ENCODE peak calls at places on chromosomes 13 and 19, in five cellular contexts. W, J, E, X and S are unnamed samples.

GRCh38 chr19:40252395-40252794 is 25.9 kb upstream of the CCNP start:
- DNase-seq in W (no peak), J (no peak), E (no peak), X (no peak), S (no peak)

GRCh38 chr13:45142440-45143345 is 22.4 kb downstream of the GTF2F2 start:
- DNase-seq in W (no peak), J (no peak), E (no peak), X (no peak), S (no peak)

GRCh38 chr19:1027020-1027952 is 878 bp downstream of the CNN2 start:
- DNase-seq in W (peak; percentile 47), J (no peak), E (peak; percentile 47), X (no peak), S (no peak)

GRCh38 chr19:30133803-30134202 is 191.8 kb downstream of the URI1 start:
- DNase-seq in W (no peak), J (no peak), E (no peak), X (no peak), S (no peak)

GRCh38 chr13:91381371-91381770 is 17.1 kb upstream of the GPC5 start:
- DNase-seq in W (no peak), J (no peak), E (no peak), X (no peak), S (no peak)

GRCh38 chr19:1768248-1768647 is 14.9 kb downstream of the ONECUT3 start:
- DNase-seq in W (no peak), J (no peak), E (no peak), X (no peak), S (no peak)

GRCh38 chr13:99626461-99627082 is 125.3 kb downstream of the TM9SF2 start:
- DNase-seq in W (no peak), J (no peak), E (no peak), X (no peak), S (no peak)

GRCh38 chr13:53124568-53125094 is 96.0 kb downstream of the OLFM4 start:
- DNase-seq in W (no peak), J (no peak), E (no peak), X (no peak), S (no peak)

GRCh38 chr19:6738726-6739389 is 622 bp upstream of the TRIP10 start:
- DNase-seq in W (no peak), J (no peak), E (peak; percentile 35), X (no peak), S (no peak)

GRCh38 chr19:45444318-45445041 is 20.8 kb upstream of the ERCC1 start:
- DNase-seq in W (peak; percentile 89), J (peak; percentile 56), E (peak; percentile 80), X (peak; percentile 63), S (peak; percentile 84)

GRCh38 chr19:10010247-10010691 is at the start of gene COL5A3:
- DNase-seq in W (no peak), J (no peak), E (no peak), X (no peak), S (no peak)

GRCh38 chr13:81395368-81395767 is 1054.4 kb upstream of the SPRY2 start:
- DNase-seq in W (no peak), J (no peak), E (no peak), X (no peak), S (no peak)

GRCh38 chr19:32224371-32225244 is 120.8 kb upstream of the ZNF507 start:
- DNase-seq in W (peak; percentile 77), J (peak; percentile 39), E (peak; percentile 47), X (peak; percentile 6), S (peak; percentile 73)

GRCh38 chr13:54415753-54416366 is 1387.2 kb downstream of the OLFM4 start:
- DNase-seq in W (no peak), J (no peak), E (no peak), X (no peak), S (no peak)

GRCh38 chr19:50204811-50205675 is 1.6 kb downstream of the MYH14 start:
- DNase-seq in W (peak; percentile 47), J (no peak), E (no peak), X (peak; percentile 3), S (peak; percentile 89)

GRCh38 chr13:48235814-48236135 is 2.8 kb downstream of the ITM2B start:
- DNase-seq in W (no peak), J (no peak), E (no peak), X (no peak), S (no peak)

GRCh38 chr19:4338441-4339350 is at the start of gene STAP2:
- DNase-seq in W (no peak), J (no peak), E (peak; percentile 44), X (no peak), S (no peak)

GRCh38 chr13:28355822-28356371 is 139.0 kb downstream of the FLT1 start:
- DNase-seq in W (no peak), J (no peak), E (peak; percentile 20), X (no peak), S (no peak)

GRCh38 chr19:54420383-54421168 is 5.3 kb downstream of the TTYH1 start:
- DNase-seq in W (no peak), J (no peak), E (no peak), X (peak; percentile 99), S (peak; percentile 46)

GRCh38 chr13:49225358-49226042 is 5.4 kb downstream of the MLNR start:
- DNase-seq in W (no peak), J (no peak), E (no peak), X (no peak), S (no peak)

GRCh38 chr13:83378901-83379300 is 503.4 kb downstream of the SLITRK1 start:
- DNase-seq in W (no peak), J (no peak), E (no peak), X (no peak), S (no peak)

GRCh38 chr13:30679483-30680330 is 55.6 kb upstream of the ALOX5AP start:
- DNase-seq in W (peak; percentile 54), J (no peak), E (peak; percentile 46), X (no peak), S (peak; percentile 63)

GRCh38 chr13:39072842-39073241 is 34.6 kb downstream of the NHLRC3 start:
- DNase-seq in W (no peak), J (no peak), E (no peak), X (no peak), S (no peak)

GRCh38 chr13:53368948-53369347 is 340.3 kb downstream of the OLFM4 start:
- DNase-seq in W (no peak), J (no peak), E (no peak), X (no peak), S (peak; percentile 38)

GRCh38 chr19:10863107-10863700 is 8.1 kb upstream of the CARM1 start:
- DNase-seq in W (no peak), J (no peak), E (no peak), X (no peak), S (no peak)

GRCh38 chr13:110493613-110494012 is 67.9 kb downstream of the RAB20 start:
- DNase-seq in W (no peak), J (no peak), E (no peak), X (no peak), S (no peak)

GRCh38 chr19:56134655-56134922 is 6.5 kb upstream of the ZNF444 start:
- DNase-seq in W (no peak), J (no peak), E (no peak), X (no peak), S (no peak)

GRCh38 chr19:13727798-13728197 is 36.5 kb upstream of the MRI1 start:
- DNase-seq in W (no peak), J (no peak), E (no peak), X (no peak), S (no peak)

GRCh38 chr13:74226791-74227475 is 92.7 kb upstream of the KLF12 start:
- DNase-seq in W (no peak), J (no peak), E (no peak), X (no peak), S (no peak)

GRCh38 chr19:4228765-4229178 is 551 bp upstream of the EBI3 start:
- DNase-seq in W (no peak), J (no peak), E (no peak), X (no peak), S (no peak)

GRCh38 chr13:41454170-41454569 is 3.2 kb upstream of the RGCC start:
- DNase-seq in W (no peak), J (no peak), E (no peak), X (no peak), S (no peak)

GRCh38 chr19:38389101-38389925 is 816 bp downstream of the SPRED3 start:
- DNase-seq in W (no peak), J (no peak), E (no peak), X (no peak), S (peak; percentile 78)

GRCh38 chr19:38959618-38960017 is 15.9 kb downstream of the FBXO17 start:
- DNase-seq in W (no peak), J (no peak), E (no peak), X (no peak), S (no peak)

GRCh38 chr13:51801631-51802099 is 2.3 kb downstream of the DHRS12 start:
- DNase-seq in W (no peak), J (no peak), E (no peak), X (peak; percentile 40), S (peak; percentile 48)

GRCh38 chr19:55809381-55810058 is 22.3 kb downstream of the NLRP11 start:
- DNase-seq in W (peak; percentile 71), J (no peak), E (peak; percentile 14), X (no peak), S (no peak)